ENCODE peak calls at places on chromosomes 11 and 22, in nine cellular contexts. N is NCI-H1092, U is islet precursor cell, Y is OCI-LY7, G is T-helper 1 cell, Z is heart right ventricle, X is activated T-cell treated with anti-CD3 and anti-CD28 coated beads for 4 hours, O is fibroblast of mammary gland, F is NCI-H460. L is an unnamed sample.

GRCh38 chr11:31995525-31996123 is 95.2 kb upstream of the RCN1 start:
- DNase-seq in X (no peak), G (no peak), F (no peak), O (no peak), U (no peak), Z (no peak), Y (peak), N (no peak), L (no peak)

GRCh38 chr22:50001388-50002231 is 11.0 kb downstream of the IL17REL start:
- DNase-seq in U (no peak), X (no peak), Z (no peak), O (no peak), N (no peak), F (no peak), G (no peak), Y (no peak), L (peak)

GRCh38 chr11:55914482-55914881 is at the start of gene OR5W2:
- DNase-seq in X (no peak), Z (no peak), O (no peak), N (no peak), G (no peak), U (no peak), Y (no peak), F (no peak), L (no peak)

GRCh38 chr22:26725012-26725676 is 67.8 kb downstream of the MIAT start:
- DNase-seq in N (no peak), U (no peak), Z (no peak), O (no peak), G (no peak), X (no peak), F (no peak), Y (no peak), L (no peak)

GRCh38 chr22:25475554-25476022 is 88.9 kb upstream of the GRK3 start:
- DNase-seq in F (no peak), G (no peak), X (no peak), Z (peak), U (no peak), O (peak), Y (no peak), N (peak), L (no peak)

GRCh38 chr11:63602296-63602695 is 11.9 kb downstream of the PLAAT3 start:
- DNase-seq in O (peak), Z (peak), X (no peak), G (no peak), Y (no peak), U (no peak), F (no peak), N (no peak), L (no peak)

GRCh38 chr11:44030276-44030932 is 17.4 kb upstream of the ACCSL start:
- DNase-seq in U (peak), F (no peak), X (no peak), O (peak), Z (peak), N (no peak), Y (no peak), G (no peak), L (no peak)

GRCh38 chr11:45259607-45260006 is 26.5 kb downstream of the SYT13 start:
- DNase-seq in O (peak), N (no peak), X (no peak), F (no peak), G (no peak), Y (no peak), Z (no peak), U (peak), L (no peak)

GRCh38 chr22:39598017-39598965 is 27.7 kb downstream of the CACNA1I start:
- DNase-seq in O (no peak), F (no peak), G (peak), U (peak), Y (peak), N (no peak), Z (no peak), X (peak), L (peak)

GRCh38 chr11:39678996-39679395 is 1780.5 kb downstream of the LRRC4C start:
- DNase-seq in G (no peak), X (no peak), Z (no peak), F (no peak), Y (no peak), N (no peak), U (no peak), O (no peak), L (no peak)

GRCh38 chr22:19524170-19525115 is at the start of gene CLDN5:
- DNase-seq in Y (no peak), U (no peak), N (no peak), G (no peak), F (no peak), X (no peak), Z (peak), O (no peak), L (peak)

GRCh38 chr11:73001615-73002014 is 140.5 kb downstream of the FCHSD2 start:
- DNase-seq in F (no peak), O (peak), U (no peak), Y (no peak), X (no peak), Z (no peak), G (no peak), N (no peak), L (no peak)